ENCODE peak calls at places on chromosomes 2 and 18, in nine cellular contexts. One of them, this sample, is unnamed.

GRCh38 chr2:73075477-73076373 is 4.2 kb upstream of the SFXN5 start:
- DNase-seq in effector memory CD4-positive, alpha-beta T cell: no peak
- DNase-seq in psoas muscle: peak; percentile 81
- DNase-seq in H9: no peak
- DNase-seq in fibroblast of lung: peak; percentile 30
- DNase-seq in colonic mucosa: no peak
- DNase-seq in endodermal cell: no peak
- DNase-seq in A549: no peak
- DNase-seq in GM12878: no peak
- DNase-seq in this sample: peak; percentile 52

GRCh38 chr2:121611730-121612705 is 37.2 kb downstream of the CLASP1 start:
- DNase-seq in fibroblast of lung: no peak
- DNase-seq in A549: no peak
- DNase-seq in endodermal cell: no peak
- DNase-seq in effector memory CD4-positive, alpha-beta T cell: no peak
- DNase-seq in psoas muscle: no peak
- DNase-seq in GM12878: no peak
- DNase-seq in H9: no peak
- DNase-seq in colonic mucosa: no peak
- DNase-seq in this sample: no peak

GRCh38 chr2:69348781-69349180 is 38.2 kb downstream of the GFPT1 start:
- DNase-seq in colonic mucosa: no peak
- DNase-seq in effector memory CD4-positive, alpha-beta T cell: no peak
- DNase-seq in H9: no peak
- DNase-seq in GM12878: no peak
- DNase-seq in psoas muscle: no peak
- DNase-seq in A549: no peak
- DNase-seq in fibroblast of lung: no peak
- DNase-seq in endodermal cell: peak; percentile 54
- DNase-seq in this sample: no peak

GRCh38 chr2:62197609-62198236 is 1.8 kb downstream of the B3GNT2 start:
- DNase-seq in fibroblast of lung: no peak
- DNase-seq in psoas muscle: peak; percentile 37
- DNase-seq in colonic mucosa: peak; percentile 70
- DNase-seq in GM12878: no peak
- DNase-seq in endodermal cell: peak; percentile 81
- DNase-seq in A549: peak; percentile 41
- DNase-seq in effector memory CD4-positive, alpha-beta T cell: no peak
- DNase-seq in H9: no peak
- DNase-seq in this sample: peak; percentile 82

GRCh38 chr2:200490001-200490400 is 19.9 kb downstream of the KCTD18 start:
- DNase-seq in H9: no peak
- DNase-seq in psoas muscle: no peak
- DNase-seq in GM12878: no peak
- DNase-seq in effector memory CD4-positive, alpha-beta T cell: no peak
- DNase-seq in fibroblast of lung: no peak
- DNase-seq in colonic mucosa: no peak
- DNase-seq in endodermal cell: no peak
- DNase-seq in A549: no peak
- DNase-seq in this sample: no peak

GRCh38 chr2:33443272-33443829 is 33.1 kb upstream of the RASGRP3 start:
- DNase-seq in effector memory CD4-positive, alpha-beta T cell: no peak
- DNase-seq in endodermal cell: no peak
- DNase-seq in fibroblast of lung: peak; percentile 61
- DNase-seq in GM12878: no peak
- DNase-seq in A549: no peak
- DNase-seq in H9: no peak
- DNase-seq in colonic mucosa: no peak
- DNase-seq in psoas muscle: no peak
- DNase-seq in this sample: no peak

GRCh38 chr2:190679813-190680591 is 31.1 kb downstream of the NAB1 start:
- DNase-seq in colonic mucosa: peak; percentile 68
- DNase-seq in psoas muscle: peak; percentile 33
- DNase-seq in endodermal cell: peak; percentile 93
- DNase-seq in GM12878: peak; percentile 54
- DNase-seq in fibroblast of lung: peak; percentile 27
- DNase-seq in effector memory CD4-positive, alpha-beta T cell: peak; percentile 43
- DNase-seq in A549: peak; percentile 23
- DNase-seq in H9: peak; percentile 89
- DNase-seq in this sample: peak; percentile 74

GRCh38 chr18:35889677-35890076 is 82.8 kb upstream of the RMP24 start:
- DNase-seq in effector memory CD4-positive, alpha-beta T cell: no peak
- DNase-seq in psoas muscle: no peak
- DNase-seq in fibroblast of lung: no peak
- DNase-seq in endodermal cell: no peak
- DNase-seq in H9: no peak
- DNase-seq in A549: no peak
- DNase-seq in colonic mucosa: no peak
- DNase-seq in GM12878: no peak
- DNase-seq in this sample: no peak

GRCh38 chr2:173171924-173172643 is 96.4 kb downstream of the MAP3K20 start:
- DNase-seq in GM12878: no peak
- DNase-seq in fibroblast of lung: peak; percentile 37
- DNase-seq in psoas muscle: no peak
- DNase-seq in H9: no peak
- DNase-seq in endodermal cell: no peak
- DNase-seq in A549: no peak
- DNase-seq in effector memory CD4-positive, alpha-beta T cell: no peak
- DNase-seq in colonic mucosa: no peak
- DNase-seq in this sample: no peak

GRCh38 chr18:78543201-78543725 is 436.4 kb upstream of the SALL3 start:
- DNase-seq in fibroblast of lung: no peak
- DNase-seq in psoas muscle: no peak
- DNase-seq in A549: no peak
- DNase-seq in H9: no peak
- DNase-seq in endodermal cell: no peak
- DNase-seq in colonic mucosa: no peak
- DNase-seq in effector memory CD4-positive, alpha-beta T cell: no peak
- DNase-seq in GM12878: no peak
- DNase-seq in this sample: no peak

GRCh38 chr2:241274127-241274526 is 41.3 kb downstream of the HDLBP start:
- DNase-seq in A549: no peak
- DNase-seq in psoas muscle: no peak
- DNase-seq in endodermal cell: peak; percentile 63
- DNase-seq in effector memory CD4-positive, alpha-beta T cell: no peak
- DNase-seq in colonic mucosa: no peak
- DNase-seq in fibroblast of lung: no peak
- DNase-seq in GM12878: no peak
- DNase-seq in H9: peak; percentile 40
- DNase-seq in this sample: no peak

GRCh38 chr18:68922392-68922791 is 124.5 kb downstream of the CCDC102B start:
- DNase-seq in psoas muscle: no peak
- DNase-seq in effector memory CD4-positive, alpha-beta T cell: no peak
- DNase-seq in colonic mucosa: no peak
- DNase-seq in endodermal cell: no peak
- DNase-seq in fibroblast of lung: no peak
- DNase-seq in A549: no peak
- DNase-seq in GM12878: no peak
- DNase-seq in H9: no peak
- DNase-seq in this sample: no peak

GRCh38 chr2:25362564-25363145 is 20.9 kb upstream of the DNMT3A start:
- DNase-seq in fibroblast of lung: no peak
- DNase-seq in colonic mucosa: peak; percentile 57
- DNase-seq in psoas muscle: peak; percentile 29
- DNase-seq in endodermal cell: peak; percentile 54
- DNase-seq in H9: no peak
- DNase-seq in A549: no peak
- DNase-seq in effector memory CD4-positive, alpha-beta T cell: peak; percentile 50
- DNase-seq in GM12878: peak; percentile 80
- DNase-seq in this sample: no peak

GRCh38 chr18:45865466-45865865 is 40.0 kb downstream of the SIGLEC15 start:
- DNase-seq in A549: no peak
- DNase-seq in H9: no peak
- DNase-seq in GM12878: no peak
- DNase-seq in psoas muscle: no peak
- DNase-seq in effector memory CD4-positive, alpha-beta T cell: no peak
- DNase-seq in fibroblast of lung: no peak
- DNase-seq in colonic mucosa: no peak
- DNase-seq in endodermal cell: no peak
- DNase-seq in this sample: no peak

GRCh38 chr2:169050476-169051240 is 18.7 kb upstream of the DHRS9 start:
- DNase-seq in colonic mucosa: no peak
- DNase-seq in psoas muscle: no peak
- DNase-seq in fibroblast of lung: peak; percentile 18
- DNase-seq in GM12878: no peak
- DNase-seq in A549: peak; percentile 21
- DNase-seq in H9: no peak
- DNase-seq in endodermal cell: no peak
- DNase-seq in effector memory CD4-positive, alpha-beta T cell: no peak
- DNase-seq in this sample: no peak

GRCh38 chr18:778194-779007 is 33.6 kb downstream of the YES1 start:
- DNase-seq in psoas muscle: no peak
- DNase-seq in effector memory CD4-positive, alpha-beta T cell: no peak
- DNase-seq in endodermal cell: no peak
- DNase-seq in H9: no peak
- DNase-seq in GM12878: no peak
- DNase-seq in colonic mucosa: no peak
- DNase-seq in A549: no peak
- DNase-seq in fibroblast of lung: peak; percentile 37
- DNase-seq in this sample: no peak
- H3K27ac ChIP-seq in psoas muscle: no peak overlapping the region
- H3K27ac ChIP-seq in effector memory CD4-positive, alpha-beta T cell: no peak overlapping the region
- H3K27ac ChIP-seq in endodermal cell: peak overlapping the region; percentile 60
- H3K27ac ChIP-seq in H9: no peak overlapping the region
- H3K27ac ChIP-seq in GM12878: no peak overlapping the region
- H3K27ac ChIP-seq in colonic mucosa: peak overlapping the region; percentile 51
- H3K27ac ChIP-seq in A549: no peak overlapping the region
- H3K27ac ChIP-seq in fibroblast of lung: no peak overlapping the region
- H3K27ac ChIP-seq in this sample: no peak overlapping the region

GRCh38 chr2:218884519-218884918 is 3.9 kb downstream of the WNT10A start:
- DNase-seq in psoas muscle: no peak
- DNase-seq in H9: no peak
- DNase-seq in colonic mucosa: no peak
- DNase-seq in GM12878: no peak
- DNase-seq in A549: no peak
- DNase-seq in effector memory CD4-positive, alpha-beta T cell: no peak
- DNase-seq in endodermal cell: no peak
- DNase-seq in fibroblast of lung: no peak
- DNase-seq in this sample: no peak

GRCh38 chr2:218882463-218882821 is 1.8 kb downstream of the WNT10A start:
- DNase-seq in A549: no peak
- DNase-seq in colonic mucosa: no peak
- DNase-seq in effector memory CD4-positive, alpha-beta T cell: no peak
- DNase-seq in endodermal cell: no peak
- DNase-seq in psoas muscle: no peak
- DNase-seq in GM12878: no peak
- DNase-seq in H9: no peak
- DNase-seq in fibroblast of lung: no peak
- DNase-seq in this sample: no peak

GRCh38 chr2:218882866-218883366 is 2.3 kb downstream of the WNT10A start:
- DNase-seq in H9: no peak
- DNase-seq in psoas muscle: no peak
- DNase-seq in colonic mucosa: no peak
- DNase-seq in effector memory CD4-positive, alpha-beta T cell: no peak
- DNase-seq in endodermal cell: peak; percentile 53
- DNase-seq in fibroblast of lung: no peak
- DNase-seq in GM12878: no peak
- DNase-seq in A549: no peak
- DNase-seq in this sample: peak; percentile 57

GRCh38 chr2:218881744-218882462 is 1.3 kb downstream of the WNT10A start:
- DNase-seq in psoas muscle: no peak
- DNase-seq in GM12878: no peak
- DNase-seq in colonic mucosa: no peak
- DNase-seq in endodermal cell: no peak
- DNase-seq in A549: no peak
- DNase-seq in H9: no peak
- DNase-seq in effector memory CD4-positive, alpha-beta T cell: no peak
- DNase-seq in fibroblast of lung: no peak
- DNase-seq in this sample: no peak

GRCh38 chr2:218883491-218884490 is 3.1 kb downstream of the WNT10A start:
- DNase-seq in fibroblast of lung: no peak
- DNase-seq in endodermal cell: peak; percentile 76
- DNase-seq in colonic mucosa: no peak
- DNase-seq in A549: no peak
- DNase-seq in psoas muscle: no peak
- DNase-seq in GM12878: no peak
- DNase-seq in H9: no peak
- DNase-seq in effector memory CD4-positive, alpha-beta T cell: no peak
- DNase-seq in this sample: peak; percentile 70
- H3K4me1 ChIP-seq in fibroblast of lung: no peaks in the 10 kb centered on the region
- H3K4me1 ChIP-seq in endodermal cell: no peaks in the 10 kb centered on the region
- H3K4me1 ChIP-seq in colonic mucosa: no peaks in the 10 kb centered on the region
- H3K4me1 ChIP-seq in A549: peaks cover 4% of the 10 kb centered on the region
- H3K4me1 ChIP-seq in psoas muscle: peaks cover 5% of the 10 kb centered on the region
- H3K4me1 ChIP-seq in GM12878: peaks cover 60% of the 10 kb centered on the region
- H3K4me1 ChIP-seq in H9: no peaks in the 10 kb centered on the region
- H3K4me1 ChIP-seq in effector memory CD4-positive, alpha-beta T cell: peaks cover 44% of the 10 kb centered on the region
- H3K4me1 ChIP-seq in this sample: peaks cover 9% of the 10 kb centered on the region

DNA sequence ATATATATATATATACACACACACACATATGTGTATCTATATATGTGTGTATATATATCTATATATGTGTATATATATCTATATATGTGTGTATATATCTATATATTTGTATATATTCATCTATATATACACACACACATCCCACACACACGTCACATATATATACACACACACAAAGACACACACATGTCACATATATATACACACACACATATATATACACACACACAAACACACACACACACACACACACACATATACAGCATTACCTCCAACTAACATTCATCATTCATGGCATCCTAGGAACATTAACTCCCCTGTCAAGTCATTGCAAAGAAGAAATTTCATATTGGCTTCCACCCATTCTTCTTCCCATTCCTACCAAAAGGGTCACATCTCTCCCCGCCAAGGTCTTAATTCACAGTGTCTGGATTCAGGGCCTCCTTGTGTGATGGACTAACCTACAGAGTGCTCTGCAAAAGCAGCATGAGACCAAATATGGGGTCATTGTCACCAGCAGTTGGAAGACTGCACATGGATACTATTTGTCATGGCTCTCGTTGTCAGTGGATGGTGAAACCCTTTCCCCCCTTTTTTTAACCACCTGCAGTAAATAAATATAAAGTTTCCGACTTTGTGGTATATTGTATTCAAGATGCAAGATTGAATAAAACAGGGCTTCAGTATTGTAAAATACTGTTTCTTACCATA is 67.0 kb downstream of the IRS1 start:
- DNase-seq in endodermal cell: no peak
- DNase-seq in colonic mucosa: no peak
- DNase-seq in effector memory CD4-positive, alpha-beta T cell: no peak
- DNase-seq in fibroblast of lung: no peak
- DNase-seq in A549: no peak
- DNase-seq in GM12878: no peak
- DNase-seq in psoas muscle: no peak
- DNase-seq in H9: no peak
- DNase-seq in this sample: no peak
- H3K27ac ChIP-seq in endodermal cell: no peak overlapping the region
- H3K27ac ChIP-seq in colonic mucosa: no peak overlapping the region
- H3K27ac ChIP-seq in effector memory CD4-positive, alpha-beta T cell: no peak overlapping the region
- H3K27ac ChIP-seq in fibroblast of lung: no peak overlapping the region
- H3K27ac ChIP-seq in A549: peak overlapping the region; percentile 80
- H3K27ac ChIP-seq in GM12878: no peak overlapping the region
- H3K27ac ChIP-seq in psoas muscle: peak overlapping the region; percentile 58
- H3K27ac ChIP-seq in H9: no peak overlapping the region
- H3K27ac ChIP-seq in this sample: no peak overlapping the region

DNA sequence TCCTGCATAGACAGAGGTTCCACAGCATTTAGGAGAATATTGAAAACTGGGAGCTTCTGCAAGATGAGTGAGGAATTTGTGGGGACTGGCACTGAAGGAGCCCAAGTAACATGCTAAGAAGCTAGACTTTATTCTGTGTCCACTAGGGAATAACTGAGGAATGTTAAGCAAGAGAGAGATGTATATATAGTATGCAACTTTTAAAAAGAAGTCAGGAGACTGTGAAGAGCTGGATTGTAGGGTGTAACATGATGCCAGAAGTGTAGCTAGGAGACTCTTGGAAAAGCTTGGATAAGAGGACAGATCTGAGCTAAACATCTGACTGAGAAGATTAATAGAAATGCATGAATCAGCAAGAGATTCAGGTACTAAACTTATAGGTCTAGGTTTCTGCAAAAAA is 270.6 kb upstream of the MMADHC start:
- DNase-seq in colonic mucosa: no peak
- DNase-seq in H9: no peak
- DNase-seq in psoas muscle: no peak
- DNase-seq in A549: no peak
- DNase-seq in endodermal cell: no peak
- DNase-seq in fibroblast of lung: peak; percentile 60
- DNase-seq in effector memory CD4-positive, alpha-beta T cell: no peak
- DNase-seq in GM12878: no peak
- DNase-seq in this sample: no peak
- H3K4me1 ChIP-seq in colonic mucosa: no peaks in the 10 kb centered on the region
- H3K4me1 ChIP-seq in H9: no peaks in the 10 kb centered on the region
- H3K4me1 ChIP-seq in psoas muscle: no peaks in the 10 kb centered on the region
- H3K4me1 ChIP-seq in A549: peaks cover 29% of the 10 kb centered on the region
- H3K4me1 ChIP-seq in endodermal cell: no peaks in the 10 kb centered on the region
- H3K4me1 ChIP-seq in fibroblast of lung: peaks cover 8% of the 10 kb centered on the region
- H3K4me1 ChIP-seq in effector memory CD4-positive, alpha-beta T cell: no peaks in the 10 kb centered on the region
- H3K4me1 ChIP-seq in GM12878: no peaks in the 10 kb centered on the region
- H3K4me1 ChIP-seq in this sample: no peaks in the 10 kb centered on the region

This sample was measured in upper lobe of right lung.